ENCODE peak calls at places on chromosomes 12 and 14, in eight cellular contexts. Z, X, O, T, J, D, P and W are unnamed samples.

GRCh38 chr12:64400041-64400440 is 4.2 kb upstream of the XPOT start:
- DNase-seq in D (peak), Z (peak), J (no peak), T (no peak), X (no peak), P (peak), O (no peak), W (no peak)

GRCh38 chr12:121436706-121437105 is 36.8 kb downstream of the RNF34 start:
- DNase-seq in J (no peak), D (no peak), X (no peak), P (no peak), O (no peak), T (no peak), Z (no peak), W (no peak)

GRCh38 chr14:102039157-102039556 is 47.7 kb downstream of the HSP90AA1 start:
- DNase-seq in X (no peak), J (no peak), Z (no peak), O (no peak), P (no peak), T (no peak), D (no peak), W (no peak)

GRCh38 chr12:131611416-131612091 is 99.3 kb upstream of the SFSWAP start:
- DNase-seq in Z (no peak), O (no peak), T (no peak), D (no peak), X (no peak), P (no peak), J (no peak), W (no peak)

GRCh38 chr14:75196468-75196867 is 20.1 kb upstream of the TMED10 start:
- DNase-seq in D (no peak), T (peak), O (no peak), Z (no peak), P (no peak), X (no peak), J (no peak), W (peak)

GRCh38 chr14:82449926-82450325 is 916.3 kb upstream of the SEL1L start:
- DNase-seq in Z (no peak), O (no peak), P (no peak), T (no peak), X (no peak), J (no peak), D (no peak), W (no peak)

GRCh38 chr12:52601671-52602070 is 408 bp upstream of the KRT72 start:
- DNase-seq in O (no peak), J (no peak), T (no peak), P (no peak), D (no peak), X (no peak), Z (no peak), W (no peak)

GRCh38 chr14:70086685-70087379 is 101.9 kb downstream of the SLC8A3 start:
- DNase-seq in T (no peak), D (peak), O (no peak), P (no peak), Z (peak), X (no peak), J (peak), W (peak)

GRCh38 chr12:93453633-93454032 is 11.9 kb upstream of the UBE2N start:
- DNase-seq in O (no peak), X (no peak), J (no peak), D (peak), Z (no peak), P (no peak), T (no peak), W (no peak)

GRCh38 chr14:77139022-77139421 is 2.6 kb downstream of the ZDHHC22 start:
- DNase-seq in O (no peak), X (no peak), T (no peak), Z (no peak), P (no peak), D (no peak), J (no peak), W (no peak)

GRCh38 chr12:51482808-51483532 is 58.3 kb downstream of the SLC4A8 start:
- DNase-seq in Z (no peak), O (no peak), D (no peak), T (no peak), X (no peak), P (no peak), J (no peak), W (peak)

GRCh38 chr14:88198441-88198840 is 124.6 kb downstream of the KCNK10 start:
- DNase-seq in P (no peak), T (no peak), Z (no peak), J (no peak), X (no peak), D (no peak), O (no peak), W (no peak)

GRCh38 chr12:66235626-66236281 is 46.7 kb downstream of the IRAK3 start:
- DNase-seq in J (no peak), O (no peak), P (no peak), T (no peak), Z (peak), D (peak), X (peak), W (no peak)

GRCh38 chr12:50087995-50088394 is 2.9 kb downstream of the SMARCD1 start:
- DNase-seq in J (no peak), O (no peak), D (peak), X (no peak), T (no peak), Z (peak), P (no peak), W (no peak)

GRCh38 chr14:71021347-71022014 is 114.2 kb downstream of the PCNX1 start:
- DNase-seq in D (peak), T (no peak), J (no peak), Z (peak), O (no peak), P (peak), X (no peak), W (no peak)

GRCh38 chr12:103748002-103748401 is 93.0 kb downstream of the NT5DC3 start:
- DNase-seq in P (no peak), O (no peak), J (no peak), X (no peak), T (no peak), D (no peak), Z (no peak), W (no peak)

GRCh38 chr12:28390716-28391452 is 200.6 kb downstream of the CCDC91 start:
- DNase-seq in Z (peak), O (no peak), X (no peak), J (no peak), P (no peak), D (peak), T (no peak), W (no peak)

GRCh38 chr14:26963696-26964095 is 365.9 kb upstream of the NOVA1 start:
- DNase-seq in D (no peak), X (no peak), J (no peak), O (no peak), P (no peak), T (no peak), Z (peak), W (no peak)

GRCh38 chr12:93602897-93603668 is 30.6 kb downstream of the SOCS2 start:
- DNase-seq in X (no peak), O (no peak), T (no peak), J (no peak), P (no peak), Z (no peak), D (no peak), W (no peak)

GRCh38 chr14:84468153-84468552 is 1061.8 kb upstream of the FLRT2 start:
- DNase-seq in Z (no peak), X (no peak), O (no peak), J (no peak), D (no peak), P (no peak), T (no peak), W (no peak)

DNA sequence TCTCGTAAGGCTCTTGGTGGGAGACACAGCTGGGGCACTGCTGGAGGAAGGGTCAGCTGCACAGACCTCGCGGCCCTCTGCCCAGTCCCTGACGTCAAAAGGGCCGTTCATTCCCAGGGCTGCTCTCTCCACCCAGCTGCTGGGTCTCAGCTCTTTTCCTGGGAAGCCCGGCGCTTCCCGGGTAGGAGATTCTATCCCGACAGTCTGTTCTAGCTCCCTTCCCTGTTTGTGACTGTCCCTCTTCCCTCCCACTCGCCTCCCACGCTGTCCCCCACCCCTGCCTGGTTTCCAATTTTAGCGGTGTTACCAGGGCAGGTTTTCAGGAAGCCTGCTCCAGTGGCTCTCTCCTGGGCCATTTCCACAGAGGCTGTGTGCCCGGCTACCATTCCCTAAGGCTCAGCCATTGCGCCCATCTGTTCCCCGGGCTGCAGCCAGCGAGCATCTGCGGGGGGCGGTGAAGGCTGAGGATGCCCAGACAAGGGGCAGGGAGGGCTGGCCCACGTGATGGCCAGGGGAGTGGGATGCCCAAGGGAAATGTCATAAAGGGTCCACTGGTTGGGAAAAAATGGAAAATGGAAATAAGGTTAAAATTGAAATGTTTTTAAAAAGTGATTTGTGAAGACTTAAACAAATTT is 186.7 kb downstream of the CACNA1C start:
- DNase-seq in P (no peak), Z (peak), D (peak), J (no peak), X (no peak), O (no peak), T (no peak), W (no peak)
- H3K27ac ChIP-seq in P (no peak), Z (peak), D (no peak), J (no peak), X (no peak), O (no peak), T (no peak), W (no peak)

GRCh38 chr12:46368138-46368537 is 4.4 kb downstream of the SLC38A2 start:
- DNase-seq in D (no peak), T (no peak), P (no peak), J (no peak), X (no peak), O (no peak), Z (peak), W (no peak)
- H3K4me3 ChIP-seq in D (peak), T (peak), P (peak), J (peak), X (peak), O (peak), Z (no peak), W (no peak)

GRCh38 chr12:13442457-13442856 is 245.9 kb downstream of the EMP1 start:
- DNase-seq in P (no peak), J (no peak), Z (no peak), X (no peak), T (no peak), D (no peak), O (no peak), W (no peak)
- H3K27ac ChIP-seq in P (no peak), J (no peak), Z (no peak), X (no peak), T (no peak), D (no peak), O (no peak), W (no peak)

DNA sequence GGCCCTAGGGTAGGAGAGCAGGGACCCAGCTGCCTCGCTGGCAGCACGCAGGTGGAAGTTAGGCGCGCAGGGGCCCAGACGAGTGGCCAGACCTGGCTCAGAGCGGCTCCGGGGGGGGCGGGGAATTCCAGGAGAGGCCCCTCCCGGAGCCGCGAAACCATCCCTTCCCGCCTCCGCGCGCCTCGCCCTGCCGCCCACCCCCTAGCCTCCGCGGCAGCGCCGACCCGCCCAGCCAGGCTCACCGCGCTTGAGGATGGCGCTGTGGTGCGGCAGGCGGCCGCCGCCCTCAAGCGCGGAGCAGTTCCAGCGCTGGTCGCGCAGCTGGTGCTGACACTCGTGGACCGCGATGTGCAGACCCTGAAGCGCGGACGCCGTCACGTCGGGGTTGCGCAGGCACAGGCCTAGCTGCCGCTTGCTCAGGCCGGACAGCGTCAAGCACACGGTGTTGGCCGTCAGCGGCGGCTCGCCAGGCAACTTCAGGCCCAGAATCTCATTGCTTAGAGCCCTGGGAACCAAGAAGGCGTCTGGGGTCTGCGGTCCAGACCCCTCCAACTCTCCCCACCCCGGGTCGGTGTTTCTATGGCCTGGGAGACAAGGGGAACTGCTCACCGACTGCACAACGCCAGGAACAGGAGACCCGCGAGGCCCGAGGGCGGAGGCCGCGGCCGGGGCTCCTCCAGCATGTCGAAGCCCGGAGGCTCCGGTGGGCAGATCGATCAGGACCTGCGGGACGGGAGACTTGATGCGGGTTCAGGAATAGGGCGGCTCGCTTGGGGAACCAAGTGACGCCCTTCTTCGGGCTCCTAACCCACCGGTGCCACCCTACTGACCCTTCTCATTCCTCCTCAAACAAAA is 1.5 kb downstream of the WNT10B start:
- DNase-seq in D (no peak), P (no peak), Z (no peak), T (peak), X (no peak), J (no peak), O (peak), W (no peak)
- H3K4me3 ChIP-seq in D (no peak), P (no peak), Z (peak), T (no peak), X (no peak), J (peak), O (no peak), W (no peak)

DNA sequence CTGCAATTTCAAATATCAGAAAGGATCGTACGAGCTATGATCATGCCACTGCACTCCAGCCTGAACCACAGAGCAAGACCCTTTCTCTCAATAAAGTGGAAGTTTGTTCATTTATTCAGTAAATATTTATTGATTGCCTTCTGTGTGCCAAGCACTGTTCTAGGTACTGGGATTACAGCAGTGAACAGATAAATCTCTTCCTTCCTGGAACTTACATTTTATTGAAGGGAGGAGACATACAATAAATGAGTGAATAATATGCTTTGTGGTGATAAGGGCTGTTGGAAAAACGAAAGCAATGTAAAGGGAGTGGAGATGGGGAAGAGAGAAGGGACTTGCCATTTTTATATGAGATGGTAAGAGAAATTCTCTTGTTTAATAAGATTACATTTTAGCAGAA is 1.6 kb downstream of the GSKIP start:
- DNase-seq in X (no peak), Z (no peak), P (no peak), O (no peak), T (no peak), J (no peak), D (no peak), W (peak)
- H3K27ac ChIP-seq in X (no peak), Z (no peak), P (no peak), O (peak), T (no peak), J (peak), D (no peak), W (peak)

GRCh38 chr14:22432348-22432976 is 156.6 kb downstream of the DAD1 start:
- DNase-seq in D (peak), X (peak), Z (peak), O (no peak), T (no peak), J (no peak), P (peak), W (peak)
- H3K4me3 ChIP-seq in D (no peak), X (no peak), Z (no peak), O (no peak), T (no peak), J (no peak), P (no peak), W (no peak)

DNA sequence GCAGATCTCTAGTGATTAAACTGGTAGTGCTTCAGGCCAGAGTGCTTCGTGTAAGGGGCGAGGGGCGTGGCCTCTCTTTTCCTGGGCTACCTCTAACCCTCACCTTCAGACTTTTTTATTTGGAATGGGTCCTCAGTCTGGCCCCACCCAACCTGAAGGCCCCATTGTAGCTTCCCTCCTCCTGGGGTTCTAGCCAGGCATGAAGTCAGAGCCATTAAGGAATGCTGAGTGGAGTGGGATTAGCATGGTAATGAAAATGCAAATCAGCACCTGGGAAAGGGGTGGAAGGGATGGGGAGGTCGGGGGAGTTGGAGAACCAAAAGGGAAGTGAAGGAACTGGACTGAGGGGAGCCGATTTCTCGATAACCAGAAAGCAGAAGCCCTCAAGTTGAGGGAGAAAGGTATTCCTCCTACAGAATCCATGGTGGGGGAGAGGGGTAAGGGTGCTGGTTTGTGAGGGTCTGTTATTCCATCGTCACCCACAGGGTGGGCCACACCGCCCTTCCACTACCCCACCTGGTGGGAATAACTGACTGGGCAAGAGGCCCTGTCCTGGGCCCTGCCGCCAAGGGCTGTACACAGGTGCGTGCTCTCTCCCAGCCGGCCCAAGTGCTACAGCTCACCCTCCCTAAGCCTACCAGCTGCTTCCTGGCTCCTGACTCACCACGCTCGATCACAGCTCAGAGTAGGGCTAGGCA is 14.1 kb downstream of the ZFHX2 start:
- DNase-seq in D (peak), T (peak), Z (no peak), J (no peak), P (no peak), O (no peak), X (no peak), W (no peak)
- H3K27ac ChIP-seq in D (no peak), T (no peak), Z (no peak), J (no peak), P (no peak), O (no peak), X (no peak), W (no peak)

GRCh38 chr14:99270491-99271287 is 1.3 kb downstream of the BCL11B start:
- DNase-seq in P (no peak), D (no peak), X (no peak), T (no peak), O (no peak), J (no peak), Z (no peak), W (no peak)

GRCh38 chr14:99266181-99267178 is 5.5 kb downstream of the BCL11B start:
- DNase-seq in D (peak), Z (peak), O (peak), P (peak), X (peak), T (peak), J (peak), W (peak)

GRCh38 chr14:99267871-99268775 is 3.9 kb downstream of the BCL11B start:
- DNase-seq in J (peak), X (no peak), O (no peak), D (no peak), Z (no peak), T (no peak), P (no peak), W (peak)

GRCh38 chr14:99271288-99271941 is 582 bp downstream of the BCL11B start:
- DNase-seq in Z (no peak), T (no peak), O (no peak), D (no peak), P (no peak), J (no peak), X (no peak), W (no peak)

DNA sequence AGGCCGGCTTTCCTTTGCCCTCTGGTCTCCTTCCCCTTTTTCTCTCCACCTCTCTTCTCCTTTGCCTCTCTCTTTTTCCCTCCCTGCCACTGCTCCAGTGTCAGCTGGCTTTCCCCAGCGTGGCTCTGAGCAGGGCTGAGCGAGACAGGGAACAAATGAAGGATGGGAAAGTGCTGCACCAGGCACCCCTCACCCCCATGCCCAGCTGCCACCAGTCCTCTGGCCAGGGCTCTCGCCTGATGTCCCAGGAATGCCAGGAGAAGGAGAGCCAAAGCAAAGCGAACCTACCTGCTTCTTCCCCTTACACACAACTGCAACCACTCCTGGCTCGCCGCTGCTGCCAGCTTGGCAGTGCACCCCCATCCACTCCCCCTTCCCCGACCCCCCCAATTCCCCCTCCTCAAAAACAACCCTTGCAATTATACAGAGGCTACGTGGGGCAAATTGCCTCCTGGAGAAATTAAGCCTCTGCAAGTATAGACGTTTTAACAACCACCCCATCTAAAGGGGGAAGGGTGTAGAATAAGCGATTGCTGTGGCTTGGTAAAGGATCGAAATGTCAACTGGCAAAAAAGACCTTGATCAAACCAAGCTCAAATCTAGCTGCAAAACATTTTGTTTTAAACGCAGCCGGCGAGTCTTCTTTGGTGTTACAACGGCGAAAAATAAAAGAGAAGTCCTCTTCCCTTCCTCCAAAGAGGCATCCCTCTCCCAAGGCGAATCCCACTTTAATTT is 3.1 kb downstream of the BCL11B start:
- DNase-seq in O (no peak), D (no peak), Z (no peak), J (peak), T (no peak), X (no peak), P (no peak), W (no peak)
- H3K4me3 ChIP-seq in O (no peak), D (no peak), Z (peak), J (peak), T (no peak), X (no peak), P (no peak), W (no peak)

DNA sequence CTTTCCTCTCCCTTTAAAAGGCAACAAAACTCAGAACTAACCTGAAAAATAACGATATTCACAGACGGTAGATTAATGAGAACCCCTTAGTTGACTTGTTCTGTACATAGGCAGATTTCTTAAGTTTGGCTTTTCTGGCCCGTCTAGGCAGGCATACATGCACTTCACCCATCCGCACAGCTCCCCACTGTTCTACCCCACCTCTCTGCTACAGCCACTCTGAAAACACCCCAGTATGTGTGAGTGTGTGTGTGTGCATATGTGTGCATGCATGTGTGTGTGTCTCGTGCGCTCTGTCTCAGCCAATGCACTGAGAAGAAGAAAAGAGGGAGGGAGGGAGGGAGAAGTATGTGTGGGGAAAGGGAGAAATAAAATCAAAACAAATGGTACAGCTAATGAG is 1.9 kb upstream of the LMO3 start:
- DNase-seq in X (no peak), J (no peak), Z (no peak), D (no peak), P (no peak), O (no peak), T (no peak), W (no peak)
- H3K27ac ChIP-seq in X (no peak), J (no peak), Z (peak), D (no peak), P (no peak), O (no peak), T (peak), W (no peak)